ENCODE peak calls at places on chromosome 7, in nine cellular contexts. R is SK-N-SH, J is K562, M is GM23338, I is spleen, G is stomach, Q is HCT116, L is transverse colon, A is endothelial cell of umbilical vein. C is an unnamed sample.

GRCh38 chr7:7521259-7521658 is 14.4 kb downstream of the COL28A1 start:
- DNase-seq in R (no peak), J (peak; percentile 33), M (no peak), I (no peak), G (no peak), Q (no peak), L (no peak), A (no peak), C (no peak)

GRCh38 chr7:142811154-142811737 is 40.5 kb downstream of the PRSS2 start:
- DNase-seq in R (peak; percentile 59), J (peak; percentile 73), M (peak; percentile 93), I (no peak), G (no peak), Q (peak; percentile 39), L (no peak), A (peak; percentile 63), C (no peak)

GRCh38 chr7:150356265-150356897 is 12.2 kb upstream of the REPIN1 start:
- DNase-seq in R (peak; percentile 77), J (peak; percentile 76), M (peak; percentile 81), I (no peak), G (no peak), Q (peak; percentile 36), L (no peak), A (peak; percentile 64), C (no peak)

GRCh38 chr7:131105803-131106680 is 221.6 kb upstream of the MKLN1 start:
- DNase-seq in R (peak; percentile 93), J (peak; percentile 81), M (peak; percentile 70), I (peak; percentile 97), G (peak; percentile 83), Q (no peak), L (peak; percentile 87), A (peak; percentile 72), C (peak; percentile 65)

GRCh38 chr7:108308913-108309312 is 147.3 kb downstream of the NRCAM start:
- DNase-seq in R (no peak), J (no peak), M (no peak), I (no peak), G (no peak), Q (no peak), L (no peak), A (peak; percentile 60), C (no peak)

GRCh38 chr7:126727930-126728331 is 524.8 kb downstream of the GRM8 start:
- DNase-seq in R (no peak), J (peak; percentile 23), M (no peak), I (no peak), G (no peak), Q (no peak), L (no peak), A (peak; percentile 44), C (no peak)

GRCh38 chr7:84123903-84124573 is 70.6 kb downstream of the SEMA3A start:
- DNase-seq in R (no peak), J (no peak), M (peak; percentile 46), I (no peak), G (no peak), Q (no peak), L (no peak), A (peak; percentile 85), C (no peak)

GRCh38 chr7:98548981-98549380 is 68.1 kb upstream of the NPTX2 start:
- DNase-seq in R (no peak), J (no peak), M (no peak), I (no peak), G (no peak), Q (no peak), L (no peak), A (no peak), C (no peak)

GRCh38 chr7:15839415-15840100 is 153.1 kb upstream of the MEOX2 start:
- DNase-seq in R (peak; percentile 15), J (no peak), M (peak; percentile 86), I (no peak), G (no peak), Q (no peak), L (no peak), A (peak; percentile 78), C (no peak)

GRCh38 chr7:1366801-1367405 is 92.4 kb downstream of the MICALL2 start:
- DNase-seq in R (peak; percentile 59), J (no peak), M (no peak), I (no peak), G (no peak), Q (no peak), L (no peak), A (no peak), C (no peak)
- TF ChIP-seq POLR2AphosphoS5 in R (no peak), J (no peak), M (no peak), I (no peak), G (no peak), Q (no peak), L (no peak), A (no peak), C (no peak)

DNA sequence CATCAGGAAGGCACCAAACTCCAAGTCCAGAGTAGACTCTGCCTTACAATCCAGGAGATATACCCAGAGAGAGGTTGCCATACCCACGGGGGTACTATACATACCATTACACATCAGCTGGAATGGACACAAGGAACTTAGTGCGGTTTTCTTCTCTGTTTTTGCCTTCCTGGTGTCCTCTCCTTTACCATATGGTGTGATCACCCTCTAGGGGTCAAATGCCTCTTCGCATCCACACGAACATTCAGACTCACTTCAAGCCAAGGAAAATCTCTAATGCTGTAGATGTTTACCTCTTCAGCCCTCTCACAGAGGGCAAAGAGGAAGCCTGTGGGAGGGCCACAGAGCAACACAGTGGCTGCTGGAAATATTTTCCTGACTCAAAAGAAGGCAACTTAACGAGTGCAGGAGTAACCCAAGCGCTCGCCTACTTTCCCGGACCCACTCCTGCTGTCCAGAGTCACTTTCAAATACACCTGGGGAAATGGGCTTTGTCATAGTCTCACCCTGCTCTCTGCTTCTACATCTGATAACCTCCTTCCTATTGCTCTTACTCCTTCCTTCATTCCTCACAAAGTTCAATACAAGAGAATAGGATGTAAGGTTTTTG is 220.7 kb downstream of the C7orf25 start:
- DNase-seq in R (peak; percentile 17), J (peak; percentile 19), M (peak; percentile 81), I (no peak), G (no peak), Q (peak; percentile 10), L (peak; percentile 12), A (peak; percentile 32), C (peak; percentile 21)
- TF ChIP-seq CTCF in R (peak; percentile 75), J (peak; percentile 47), M (peak; percentile 83), I (peak; percentile 28), G (no peak), Q (no peak), L (peak; percentile 44), A (peak; percentile 25), C (no peak)

GRCh38 chr7:116216956-116217570 is 6.7 kb downstream of the TES start:
- DNase-seq in R (no peak), J (no peak), M (no peak), I (no peak), G (no peak), Q (no peak), L (no peak), A (peak; percentile 75), C (no peak)
- H3K4me1 ChIP-seq in R (peaks cover 70% of the 10 kb centered on the region), J (no peaks in the 10 kb centered on the region), M (peaks cover 12% of the 10 kb centered on the region), I (peaks cover 81% of the 10 kb centered on the region), G (peaks cover 52% of the 10 kb centered on the region), Q (peaks cover 84% of the 10 kb centered on the region), L (peaks cover 44% of the 10 kb centered on the region), A (peaks cover 67% of the 10 kb centered on the region), C (no peaks in the 10 kb centered on the region)

GRCh38 chr7:116780966-116781365 is 81.4 kb upstream of the CAPZA2 start:
- DNase-seq in R (no peak), J (no peak), M (peak; percentile 35), I (no peak), G (peak; percentile 85), Q (no peak), L (peak; percentile 60), A (no peak), C (peak; percentile 55)
- TF ChIP-seq POLR2AphosphoS5 in R (no peak), J (no peak), M (no peak), I (no peak), G (no peak), Q (no peak), L (no peak), A (no peak), C (peak; percentile 58)

DNA sequence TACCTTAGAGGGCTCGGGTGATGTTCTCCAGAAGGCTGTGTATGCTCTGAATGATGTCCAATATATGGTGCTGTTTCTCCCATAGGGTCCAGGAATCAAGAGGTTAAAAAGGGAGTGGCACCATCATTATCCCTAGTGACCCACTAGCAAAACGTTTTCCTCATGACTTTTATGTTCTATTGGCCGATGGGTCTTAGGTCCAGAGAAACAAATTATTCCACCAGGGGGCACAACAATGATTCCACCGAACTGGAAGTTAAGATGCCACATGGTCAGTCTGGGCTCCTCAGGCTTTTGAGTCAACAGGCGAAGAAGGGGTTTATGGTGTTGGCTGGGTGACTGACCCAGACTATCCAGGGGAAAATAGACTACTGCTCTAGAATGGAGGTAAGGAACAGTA is 256.1 kb downstream of the COBL start:
- DNase-seq in R (no peak), J (peak; percentile 13), M (peak; percentile 50), I (no peak), G (no peak), Q (no peak), L (no peak), A (no peak), C (no peak)
- TF ChIP-seq CTCF in R (peak; percentile 37), J (peak; percentile 28), M (peak; percentile 43), I (no peak), G (no peak), Q (no peak), L (no peak), A (no peak), C (no peak)

DNA sequence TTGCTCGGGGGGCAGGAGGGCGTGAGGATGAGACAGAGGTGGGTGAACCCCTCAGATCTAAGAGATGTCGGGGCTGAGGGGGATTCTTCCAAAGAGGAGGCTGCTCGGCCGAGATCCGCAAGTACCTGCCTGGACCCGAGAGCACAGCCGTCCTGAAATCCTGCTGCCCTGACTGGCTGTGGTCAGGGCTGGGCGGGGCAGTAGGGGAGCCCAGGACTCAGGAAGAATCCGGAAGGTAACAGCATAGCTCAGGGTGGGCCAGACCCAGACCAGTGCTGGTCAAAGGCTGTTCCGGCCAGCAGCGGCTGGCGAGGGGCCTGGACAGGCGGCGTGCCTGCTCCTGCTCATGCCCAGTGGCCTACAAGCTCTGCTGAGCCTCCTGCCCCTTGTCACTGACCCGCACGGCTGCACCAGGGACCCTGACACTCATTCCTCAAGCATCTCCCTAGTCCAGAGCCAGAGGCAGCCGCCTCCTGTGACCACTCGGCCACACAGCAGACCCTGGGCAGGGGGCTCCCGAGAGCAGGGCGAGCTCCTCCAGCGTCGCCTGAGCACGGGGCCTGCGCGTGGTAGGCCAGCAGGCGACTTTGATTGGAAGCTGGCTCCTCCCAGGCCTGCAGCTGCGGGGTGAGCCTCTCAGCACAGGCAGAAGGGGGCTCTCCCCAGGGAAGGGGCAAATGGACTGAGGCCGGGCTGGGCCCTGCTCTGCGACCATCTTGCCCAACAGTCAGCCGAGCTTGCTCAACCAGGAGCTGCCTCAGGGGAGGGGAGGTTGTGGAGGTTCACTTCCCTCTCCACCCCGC is 3.1 kb upstream of the ADAP1 start:
- DNase-seq in R (peak; percentile 34), J (no peak), M (peak; percentile 53), I (peak; percentile 91), G (no peak), Q (no peak), L (peak; percentile 32), A (no peak), C (no peak)
- H3K4me1 ChIP-seq in R (peaks cover 4% of the 10 kb centered on the region), J (peaks cover 50% of the 10 kb centered on the region), M (no peaks in the 10 kb centered on the region), I (peaks cover 42% of the 10 kb centered on the region), G (peaks cover 19% of the 10 kb centered on the region), Q (peaks cover 2% of the 10 kb centered on the region), L (peaks cover 15% of the 10 kb centered on the region), A (no peaks in the 10 kb centered on the region), C (peaks cover 8% of the 10 kb centered on the region)

C was measured in prostate gland.